ENCODE peak calls at places on chromosomes 6 and 20, in eight cellular contexts. F is HTR-8/SVneo; H is AG09309; T is hepatic stellate cell; C is brain microvascular endothelial cell; J is stimulated activated CD8-positive, alpha-beta memory T cell treated with anti-CD3 and anti-CD28 coated beads, Interleukin-15, amount 100 ng/mL, for 24 hours; A is stimulated activated CD4-positive, alpha-beta T cell treated with anti-CD3 and anti-CD28 coated beads, Interleukin-12 subunit alpha, Interleukin-12 subunit beta, amount 100 ng/mL, for 48 hours; E is activated T-helper 2 cell treated with anti-CD3 and anti-CD28 coated beads, Interferon-gamma antibody, Interleukin-2, Interleukin-4, amounts not matched to agents 10 μg/mL and 5 μg/mL and 100 μg/mL, durations not matched to agents 14 hours and 24 hours and 36 hours. Q is an unnamed sample.

GRCh38 chr6:1552296-1552761 is 57.4 kb upstream of the FOXC1 start:
- DNase-seq in F (peak), H (no peak), T (no peak), C (peak), J (no peak), A (no peak), E (no peak), Q (no peak)

GRCh38 chr20:53899351-53900167 is 170.8 kb downstream of the BCAS1 start:
- DNase-seq in F (peak), H (no peak), T (no peak), C (no peak), J (no peak), A (peak), E (peak), Q (no peak)

GRCh38 chr6:131139599-131139998 is 4.3 kb downstream of the AKAP7 start:
- DNase-seq in F (no peak), H (no peak), T (no peak), C (no peak), J (no peak), A (no peak), E (no peak), Q (no peak)

GRCh38 chr6:52547647-52548352 is 29.1 kb downstream of the TRAM2 start:
- DNase-seq in F (peak), H (no peak), T (peak), C (peak), J (no peak), A (no peak), E (no peak), Q (no peak)

GRCh38 chr6:101445527-101445926 is 52.0 kb downstream of the GRIK2 start:
- DNase-seq in F (no peak), H (peak), T (no peak), C (no peak), J (no peak), A (no peak), E (no peak), Q (no peak)

GRCh38 chr20:58024241-58024721 is 204.2 kb downstream of the ANKRD60 start:
- DNase-seq in F (no peak), H (no peak), T (no peak), C (no peak), J (no peak), A (no peak), E (no peak), Q (no peak)

GRCh38 chr20:8581451-8582183 is 449.6 kb downstream of the PLCB1 start:
- DNase-seq in F (no peak), H (no peak), T (no peak), C (no peak), J (no peak), A (no peak), E (no peak), Q (no peak)

GRCh38 chr6:56448056-56448455 is 194.6 kb downstream of the DST start:
- DNase-seq in F (no peak), H (no peak), T (no peak), C (no peak), J (no peak), A (no peak), E (no peak), Q (no peak)

GRCh38 chr6:21507811-21508210 is 85.7 kb upstream of the SOX4 start:
- DNase-seq in F (no peak), H (no peak), T (no peak), C (no peak), J (no peak), A (no peak), E (no peak), Q (no peak)

GRCh38 chr20:61163027-61163426 is 89.0 kb upstream of the CDH4 start:
- DNase-seq in F (no peak), H (no peak), T (no peak), C (no peak), J (no peak), A (no peak), E (no peak), Q (no peak)

GRCh38 chr6:106192824-106193223 is 106.7 kb downstream of the PRDM1 start:
- DNase-seq in F (peak), H (peak), T (no peak), C (peak), J (no peak), A (no peak), E (no peak), Q (no peak)

GRCh38 chr6:136772685-136773472 is 19.4 kb downstream of the MAP3K5 start:
- DNase-seq in F (no peak), H (no peak), T (no peak), C (no peak), J (no peak), A (no peak), E (no peak), Q (peak)

GRCh38 chr6:28980797-28981390 is 24.2 kb downstream of the ZNF311 start:
- DNase-seq in F (peak), H (no peak), T (peak), C (peak), J (no peak), A (peak), E (peak), Q (no peak)

GRCh38 chr6:79544299-79544927 is 7.2 kb upstream of the LCA5 start:
- DNase-seq in F (no peak), H (no peak), T (no peak), C (peak), J (no peak), A (no peak), E (no peak), Q (no peak)

GRCh38 chr20:36736451-36737182 is 9.3 kb downstream of the NDRG3 start:
- DNase-seq in F (no peak), H (no peak), T (no peak), C (no peak), J (no peak), A (no peak), E (no peak), Q (no peak)

GRCh38 chr6:109091314-109092009 is 3.2 kb downstream of the SESN1 start:
- DNase-seq in F (no peak), H (no peak), T (no peak), C (no peak), J (no peak), A (no peak), E (no peak), Q (no peak)

GRCh38 chr20:8364734-8365078 is 232.6 kb downstream of the PLCB1 start:
- DNase-seq in F (no peak), H (no peak), T (no peak), C (no peak), J (no peak), A (no peak), E (no peak), Q (no peak)

GRCh38 chr6:43489277-43490072 is 12.1 kb downstream of the TJAP1 start:
- DNase-seq in F (no peak), H (no peak), T (no peak), C (no peak), J (no peak), A (no peak), E (no peak), Q (no peak)

GRCh38 chr6:134577998-134578397 is 260.1 kb upstream of the SGK1 start:
- DNase-seq in F (no peak), H (no peak), T (no peak), C (peak), J (no peak), A (no peak), E (no peak), Q (no peak)

GRCh38 chr20:430091-430999 is 22.2 kb downstream of the RBCK1 start:
- DNase-seq in F (no peak), H (no peak), T (no peak), C (no peak), J (no peak), A (no peak), E (no peak), Q (no peak)

GRCh38 chr6:16332175-16332542 is 93.8 kb downstream of the GMPR start:
- DNase-seq in F (peak), H (no peak), T (peak), C (peak), J (peak), A (peak), E (peak), Q (peak)

GRCh38 chr20:47198254-47198671 is 158.2 kb downstream of the ZMYND8 start:
- DNase-seq in F (no peak), H (no peak), T (no peak), C (no peak), J (no peak), A (peak), E (no peak), Q (no peak)

GRCh38 chr20:34750484-34750883 is 46.3 kb downstream of the TP53INP2 start:
- DNase-seq in F (no peak), H (no peak), T (no peak), C (no peak), J (no peak), A (no peak), E (no peak), Q (no peak)

GRCh38 chr6:25010166-25010565 is 74.4 kb upstream of the RIPOR2 start:
- DNase-seq in F (no peak), H (no peak), T (no peak), C (peak), J (no peak), A (no peak), E (no peak), Q (no peak)

GRCh38 chr20:22379472-22379871 is 204.9 kb downstream of the FOXA2 start:
- DNase-seq in F (no peak), H (no peak), T (no peak), C (peak), J (no peak), A (no peak), E (no peak), Q (no peak)

GRCh38 chr6:34339971-34340370 is 52.5 kb downstream of the NUDT3 start:
- DNase-seq in F (no peak), H (no peak), T (no peak), C (no peak), J (no peak), A (no peak), E (no peak), Q (no peak)

GRCh38 chr6:157667211-157668033 is 155.6 kb upstream of the SNX9 start:
- DNase-seq in F (peak), H (peak), T (peak), C (peak), J (no peak), A (peak), E (peak), Q (peak)

GRCh38 chr6:45653117-45653883 is 275.6 kb upstream of the SUPT3H start:
- DNase-seq in F (no peak), H (no peak), T (no peak), C (no peak), J (no peak), A (no peak), E (no peak), Q (no peak)